ENCODE peak calls at places on chromosomes 13 and 19, in six cellular contexts. One of them, this sample, is unnamed.

GRCh38 chr13:43805071-43805468 is 18.3 kb upstream of the ENOX1 start:
- DNase-seq in tibial artery: no peak
- DNase-seq in heart right ventricle: no peak
- DNase-seq in cardiac muscle cell: peak
- DNase-seq in tibial nerve: no peak
- DNase-seq in upper lobe of right lung: no peak
- DNase-seq in this sample: peak

GRCh38 chr13:99454518-99455183 is 46.6 kb upstream of the TM9SF2 start:
- DNase-seq in cardiac muscle cell: no peak
- DNase-seq in heart right ventricle: no peak
- DNase-seq in tibial nerve: no peak
- DNase-seq in tibial artery: no peak
- DNase-seq in upper lobe of right lung: no peak
- DNase-seq in this sample: no peak

GRCh38 chr13:102825921-102826706 is 19.7 kb upstream of the ERCC5 start:
- DNase-seq in upper lobe of right lung: no peak
- DNase-seq in heart right ventricle: no peak
- DNase-seq in cardiac muscle cell: peak
- DNase-seq in tibial artery: no peak
- DNase-seq in tibial nerve: no peak
- DNase-seq in this sample: peak

GRCh38 chr19:35240322-35240721 is 8.5 kb upstream of the LSR start:
- DNase-seq in heart right ventricle: no peak
- DNase-seq in upper lobe of right lung: no peak
- DNase-seq in tibial artery: no peak
- DNase-seq in cardiac muscle cell: no peak
- DNase-seq in tibial nerve: no peak
- DNase-seq in this sample: no peak

GRCh38 chr19:21856751-21857150 is 20.8 kb upstream of the ZNF43 start:
- DNase-seq in heart right ventricle: no peak
- DNase-seq in tibial artery: no peak
- DNase-seq in tibial nerve: no peak
- DNase-seq in cardiac muscle cell: no peak
- DNase-seq in upper lobe of right lung: no peak
- DNase-seq in this sample: no peak

GRCh38 chr13:27792393-27793218 is at the start of gene GSX1:
- DNase-seq in heart right ventricle: peak
- DNase-seq in upper lobe of right lung: peak
- DNase-seq in tibial nerve: peak
- DNase-seq in tibial artery: peak
- DNase-seq in cardiac muscle cell: peak
- DNase-seq in this sample: no peak

GRCh38 chr13:30808600-30808999 is 73.3 kb downstream of the ALOX5AP start:
- DNase-seq in cardiac muscle cell: no peak
- DNase-seq in tibial artery: no peak
- DNase-seq in tibial nerve: no peak
- DNase-seq in upper lobe of right lung: no peak
- DNase-seq in heart right ventricle: no peak
- DNase-seq in this sample: no peak

GRCh38 chr13:50951366-50951765 is 41.8 kb downstream of the RNASEH2B start:
- DNase-seq in cardiac muscle cell: peak
- DNase-seq in upper lobe of right lung: no peak
- DNase-seq in heart right ventricle: no peak
- DNase-seq in tibial nerve: no peak
- DNase-seq in tibial artery: no peak
- DNase-seq in this sample: peak

GRCh38 chr19:54209748-54210494 is 9.3 kb downstream of the RPS9 start:
- DNase-seq in tibial artery: peak
- DNase-seq in upper lobe of right lung: peak
- DNase-seq in cardiac muscle cell: peak
- DNase-seq in tibial nerve: peak
- DNase-seq in heart right ventricle: peak
- DNase-seq in this sample: peak

GRCh38 chr19:39498262-39499081 is at the start of gene DLL3:
- DNase-seq in cardiac muscle cell: no peak
- DNase-seq in tibial nerve: no peak
- DNase-seq in upper lobe of right lung: no peak
- DNase-seq in tibial artery: no peak
- DNase-seq in heart right ventricle: no peak
- DNase-seq in this sample: no peak

GRCh38 chr13:69597088-69597487 is 510.5 kb upstream of the ATXN8OS start:
- DNase-seq in heart right ventricle: no peak
- DNase-seq in cardiac muscle cell: no peak
- DNase-seq in tibial artery: no peak
- DNase-seq in tibial nerve: no peak
- DNase-seq in upper lobe of right lung: no peak
- DNase-seq in this sample: no peak

GRCh38 chr13:47829684-47830083 is 171.4 kb downstream of the SUCLA2 start:
- DNase-seq in upper lobe of right lung: no peak
- DNase-seq in cardiac muscle cell: peak
- DNase-seq in tibial artery: no peak
- DNase-seq in tibial nerve: no peak
- DNase-seq in heart right ventricle: no peak
- DNase-seq in this sample: no peak

GRCh38 chr19:30132312-30133075 is 190.5 kb downstream of the URI1 start:
- DNase-seq in upper lobe of right lung: peak
- DNase-seq in tibial artery: no peak
- DNase-seq in heart right ventricle: no peak
- DNase-seq in cardiac muscle cell: no peak
- DNase-seq in tibial nerve: no peak
- DNase-seq in this sample: no peak

GRCh38 chr19:1106841-1107654 is 3.3 kb downstream of the GPX4 start:
- DNase-seq in heart right ventricle: no peak
- DNase-seq in cardiac muscle cell: peak
- DNase-seq in tibial nerve: no peak
- DNase-seq in upper lobe of right lung: no peak
- DNase-seq in tibial artery: no peak
- DNase-seq in this sample: no peak

GRCh38 chr13:75480691-75481175 is 1.2 kb downstream of the TBC1D4 start:
- DNase-seq in heart right ventricle: peak
- DNase-seq in tibial artery: peak
- DNase-seq in tibial nerve: peak
- DNase-seq in cardiac muscle cell: peak
- DNase-seq in upper lobe of right lung: peak
- DNase-seq in this sample: no peak

GRCh38 chr19:29233591-29233990 is 20.6 kb upstream of the UQCRFS1 start:
- DNase-seq in tibial artery: no peak
- DNase-seq in cardiac muscle cell: no peak
- DNase-seq in heart right ventricle: no peak
- DNase-seq in tibial nerve: no peak
- DNase-seq in upper lobe of right lung: no peak
- DNase-seq in this sample: no peak

GRCh38 chr19:6738726-6739389 is 622 bp upstream of the TRIP10 start:
- DNase-seq in upper lobe of right lung: peak
- DNase-seq in tibial nerve: no peak
- DNase-seq in heart right ventricle: peak
- DNase-seq in tibial artery: peak
- DNase-seq in cardiac muscle cell: no peak
- DNase-seq in this sample: no peak

GRCh38 chr13:24207841-24208240 is 47.3 kb downstream of the SPATA13 start:
- DNase-seq in tibial nerve: no peak
- DNase-seq in cardiac muscle cell: no peak
- DNase-seq in heart right ventricle: no peak
- DNase-seq in upper lobe of right lung: no peak
- DNase-seq in tibial artery: no peak
- DNase-seq in this sample: no peak

DNA sequence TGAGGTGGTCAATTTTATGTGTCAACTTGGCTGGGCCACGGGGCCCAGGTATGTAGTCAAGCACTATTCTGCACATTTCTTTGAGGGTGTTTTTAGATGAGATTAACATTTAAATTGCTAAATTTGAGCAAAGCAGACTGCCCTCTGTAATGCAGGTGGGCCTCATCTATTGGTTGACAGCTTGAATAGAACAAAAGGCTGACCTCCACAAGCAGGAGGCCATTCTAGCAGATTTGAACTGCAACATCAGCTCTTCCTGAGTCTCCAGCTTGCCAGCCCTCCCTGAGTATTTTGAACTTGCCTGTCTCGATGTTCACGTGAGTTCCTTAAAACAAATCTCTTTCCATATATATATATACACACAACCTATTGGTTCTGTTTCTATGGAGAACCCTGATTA is 134.8 kb downstream of the DCLK1 start:
- DNase-seq in heart right ventricle: no peak
- DNase-seq in tibial nerve: no peak
- DNase-seq in cardiac muscle cell: no peak
- DNase-seq in tibial artery: no peak
- DNase-seq in upper lobe of right lung: no peak
- DNase-seq in this sample: no peak
- H3K27ac ChIP-seq in heart right ventricle: no peak
- H3K27ac ChIP-seq in tibial nerve: no peak
- H3K27ac ChIP-seq in cardiac muscle cell: no peak
- H3K27ac ChIP-seq in tibial artery: no peak
- H3K27ac ChIP-seq in upper lobe of right lung: no peak
- H3K27ac ChIP-seq in this sample: no peak

DNA sequence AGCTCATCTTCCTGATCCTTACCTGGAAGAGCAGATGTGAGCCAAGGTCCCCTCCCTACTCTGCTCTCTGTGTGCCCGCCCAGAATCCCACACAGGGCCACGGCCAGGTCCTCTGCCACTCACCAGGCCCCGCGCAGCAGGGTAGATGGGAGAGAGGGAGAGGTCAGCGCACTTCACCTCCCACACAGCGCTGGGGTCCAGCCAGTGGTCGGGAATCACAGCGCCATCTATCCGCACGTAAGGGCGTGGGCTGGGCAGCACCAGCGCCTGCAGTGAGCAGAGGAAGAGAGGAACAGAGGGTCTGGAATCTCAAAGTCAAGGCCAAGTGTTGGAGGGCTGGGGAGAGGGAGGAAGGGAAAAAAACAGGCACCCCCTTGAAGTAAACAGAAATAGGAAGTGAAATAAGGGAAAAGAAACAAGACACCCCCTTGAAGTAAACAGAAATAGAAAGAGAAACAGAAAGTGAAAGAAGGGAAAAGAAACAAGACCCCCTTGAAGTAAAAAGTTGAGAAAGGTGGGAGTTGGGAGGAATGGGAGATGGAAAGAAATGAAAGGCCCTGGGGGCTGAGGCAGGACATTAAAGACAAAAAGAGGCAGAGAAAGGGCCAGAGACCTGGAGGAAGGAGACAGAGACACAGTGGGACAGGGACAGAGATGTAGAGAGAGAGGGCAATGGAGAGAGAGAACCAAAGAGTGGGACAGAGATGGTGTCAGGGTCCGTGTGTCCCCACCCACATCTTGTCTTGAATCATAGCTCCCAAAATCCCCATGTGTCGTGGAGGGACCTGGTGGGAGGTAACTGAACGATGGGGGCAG is 7.1 kb upstream of the PLA2G4C start:
- DNase-seq in cardiac muscle cell: no peak
- DNase-seq in tibial artery: no peak
- DNase-seq in upper lobe of right lung: no peak
- DNase-seq in heart right ventricle: no peak
- DNase-seq in tibial nerve: no peak
- DNase-seq in this sample: no peak
- TF ChIP-seq CTCF in cardiac muscle cell: no peak
- TF ChIP-seq CTCF in tibial artery: no peak
- TF ChIP-seq CTCF in upper lobe of right lung: no peak
- TF ChIP-seq CTCF in heart right ventricle: no peak
- TF ChIP-seq CTCF in tibial nerve: no peak
- TF ChIP-seq CTCF in this sample: no peak

GRCh38 chr13:57629821-57630235 is 1.7 kb upstream of the PCDH17 start:
- DNase-seq in cardiac muscle cell: peak
- DNase-seq in tibial artery: peak
- DNase-seq in tibial nerve: no peak
- DNase-seq in upper lobe of right lung: peak
- DNase-seq in heart right ventricle: peak
- DNase-seq in this sample: no peak
- H3K4me3 ChIP-seq in cardiac muscle cell: peak
- H3K4me3 ChIP-seq in tibial artery: peak
- H3K4me3 ChIP-seq in tibial nerve: peak
- H3K4me3 ChIP-seq in upper lobe of right lung: peak
- H3K4me3 ChIP-seq in heart right ventricle: peak
- H3K4me3 ChIP-seq in this sample: peak

DNA sequence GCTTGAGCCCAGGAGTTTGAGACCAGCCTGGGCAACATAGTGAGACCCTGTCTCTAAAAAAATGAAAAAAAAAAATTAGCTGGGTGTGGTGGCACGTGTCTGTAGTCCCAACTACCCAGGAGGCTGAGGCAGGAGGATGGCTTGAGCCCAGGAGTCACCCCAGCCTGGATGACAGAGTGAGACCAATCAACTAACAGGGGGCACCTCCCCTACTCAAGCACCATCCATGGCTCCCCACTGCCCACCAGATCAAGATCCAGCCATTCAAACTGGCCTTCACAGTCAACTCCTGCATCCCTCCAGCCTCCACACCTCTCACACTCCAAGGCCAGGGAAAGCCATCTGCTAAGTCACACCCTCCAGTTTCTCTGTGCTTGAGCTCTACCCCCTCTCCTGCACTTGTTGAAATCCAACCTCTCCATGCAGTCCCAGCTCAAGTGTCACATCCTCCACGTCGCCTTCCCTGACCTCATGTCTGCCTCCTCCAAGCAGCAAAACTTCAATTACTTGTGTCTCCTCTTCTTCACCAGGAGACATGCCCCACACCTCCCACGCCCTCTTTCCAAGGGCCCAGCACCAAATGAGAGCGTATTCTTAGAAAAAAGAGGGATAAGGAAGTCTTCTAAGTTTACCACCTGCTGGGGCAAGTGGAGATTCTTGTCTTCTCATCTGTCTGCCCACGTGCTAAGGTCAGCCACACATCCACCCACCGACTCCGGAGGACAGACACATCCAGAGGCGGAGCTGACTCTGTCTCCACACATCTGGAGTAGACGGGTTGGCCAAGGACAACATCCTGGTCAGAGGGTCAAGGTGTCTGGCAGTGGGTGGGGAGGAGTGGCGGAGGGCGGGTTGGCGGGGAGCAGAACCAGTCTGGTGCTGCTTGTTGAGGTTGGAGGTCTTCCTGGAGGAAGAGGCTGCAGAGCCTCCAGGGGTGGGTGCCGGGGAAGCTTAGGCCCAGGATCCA is 974 bp upstream of the CYP4F22 start:
- DNase-seq in upper lobe of right lung: no peak
- DNase-seq in tibial artery: no peak
- DNase-seq in heart right ventricle: no peak
- DNase-seq in cardiac muscle cell: no peak
- DNase-seq in tibial nerve: no peak
- DNase-seq in this sample: no peak
- H3K27ac ChIP-seq in upper lobe of right lung: no peak
- H3K27ac ChIP-seq in tibial artery: no peak
- H3K27ac ChIP-seq in heart right ventricle: no peak
- H3K27ac ChIP-seq in cardiac muscle cell: no peak
- H3K27ac ChIP-seq in tibial nerve: no peak
- H3K27ac ChIP-seq in this sample: no peak

GRCh38 chr19:33226550-33227241 is 1.0 kb upstream of the SLC7A10 start:
- DNase-seq in tibial nerve: no peak
- DNase-seq in heart right ventricle: no peak
- DNase-seq in cardiac muscle cell: peak
- DNase-seq in tibial artery: no peak
- DNase-seq in upper lobe of right lung: peak
- DNase-seq in this sample: no peak
- TF ChIP-seq CTCF in tibial nerve: no peak
- TF ChIP-seq CTCF in heart right ventricle: no peak
- TF ChIP-seq CTCF in cardiac muscle cell: no peak
- TF ChIP-seq CTCF in tibial artery: no peak
- TF ChIP-seq CTCF in upper lobe of right lung: no peak
- TF ChIP-seq CTCF in this sample: no peak